ENCODE peak calls at places on chromosomes 13 and 19, in four cellular contexts. One of them, this sample, is unnamed.

GRCh38 chr19:34577531-34578101 is 96.1 kb downstream of the WTIP start:
- DNase-seq in HFF-Myc: no peak
- DNase-seq in left lung: no peak
- DNase-seq in cardiac fibroblast: no peak
- DNase-seq in this sample: no peak

GRCh38 chr13:100987993-100988392 is 313.4 kb upstream of the TMTC4 start:
- DNase-seq in HFF-Myc: no peak
- DNase-seq in left lung: no peak
- DNase-seq in cardiac fibroblast: peak
- DNase-seq in this sample: no peak

GRCh38 chr19:41821003-41821735 is 23.3 kb downstream of the LYPD4 start:
- DNase-seq in HFF-Myc: no peak
- DNase-seq in left lung: no peak
- DNase-seq in cardiac fibroblast: peak
- DNase-seq in this sample: no peak

GRCh38 chr13:97353927-97354326 is 80.0 kb upstream of the RAP2A start:
- DNase-seq in HFF-Myc: no peak
- DNase-seq in left lung: no peak
- DNase-seq in cardiac fibroblast: peak
- DNase-seq in this sample: no peak

GRCh38 chr19:34131100-34131499 is 41.2 kb upstream of the LSM14A start:
- DNase-seq in HFF-Myc: no peak
- DNase-seq in left lung: no peak
- DNase-seq in cardiac fibroblast: peak
- DNase-seq in this sample: no peak

GRCh38 chr19:2820112-2820702 is 539 bp downstream of the ZNF554 start:
- DNase-seq in HFF-Myc: no peak
- DNase-seq in left lung: peak
- DNase-seq in cardiac fibroblast: no peak
- DNase-seq in this sample: no peak

GRCh38 chr19:3276341-3276799 is 51.9 kb downstream of the CELF5 start:
- DNase-seq in HFF-Myc: no peak
- DNase-seq in left lung: peak
- DNase-seq in cardiac fibroblast: no peak
- DNase-seq in this sample: no peak

GRCh38 chr19:41699231-41699967 is 9.0 kb upstream of the CEACAM5 start:
- DNase-seq in HFF-Myc: no peak
- DNase-seq in left lung: no peak
- DNase-seq in cardiac fibroblast: no peak
- DNase-seq in this sample: no peak

GRCh38 chr19:56403764-56404704 is at the start of gene ZNF583:
- DNase-seq in HFF-Myc: peak
- DNase-seq in left lung: peak
- DNase-seq in cardiac fibroblast: peak
- DNase-seq in this sample: peak

GRCh38 chr19:49875801-49876421 is 1.2 kb downstream of the AKT1S1 start:
- DNase-seq in HFF-Myc: no peak
- DNase-seq in left lung: no peak
- DNase-seq in cardiac fibroblast: no peak
- DNase-seq in this sample: no peak

GRCh38 chr13:99604636-99605035 is 103.4 kb downstream of the TM9SF2 start:
- DNase-seq in HFF-Myc: no peak
- DNase-seq in left lung: no peak
- DNase-seq in cardiac fibroblast: no peak
- DNase-seq in this sample: no peak

GRCh38 chr13:94878721-94879120 is 166.4 kb upstream of the SOX21 start:
- DNase-seq in HFF-Myc: no peak
- DNase-seq in left lung: no peak
- DNase-seq in cardiac fibroblast: no peak
- DNase-seq in this sample: no peak

GRCh38 chr19:7676854-7677253 is at the start of gene MCEMP1:
- DNase-seq in HFF-Myc: no peak
- DNase-seq in left lung: no peak
- DNase-seq in cardiac fibroblast: no peak
- DNase-seq in this sample: no peak

GRCh38 chr19:14542721-14543328 is 13.4 kb downstream of the TECR start:
- DNase-seq in HFF-Myc: no peak
- DNase-seq in left lung: no peak
- DNase-seq in cardiac fibroblast: no peak
- DNase-seq in this sample: peak

GRCh38 chr19:44282846-44283245 is 22.0 kb downstream of the ZNF235 start:
- DNase-seq in HFF-Myc: no peak
- DNase-seq in left lung: no peak
- DNase-seq in cardiac fibroblast: peak
- DNase-seq in this sample: no peak

GRCh38 chr19:12745166-12745897 is 6.3 kb upstream of the BEST2 start:
- DNase-seq in HFF-Myc: no peak
- DNase-seq in left lung: no peak
- DNase-seq in cardiac fibroblast: no peak
- DNase-seq in this sample: no peak

GRCh38 chr19:14381689-14382474 is 638 bp downstream of the ADGRE5 start:
- DNase-seq in HFF-Myc: no peak
- DNase-seq in left lung: peak
- DNase-seq in cardiac fibroblast: peak
- DNase-seq in this sample: peak

GRCh38 chr13:74256969-74257368 is 122.8 kb upstream of the KLF12 start:
- DNase-seq in HFF-Myc: no peak
- DNase-seq in left lung: no peak
- DNase-seq in cardiac fibroblast: no peak
- DNase-seq in this sample: no peak

GRCh38 chr13:46543307-46543706 is 9.7 kb upstream of the LRCH1 start:
- DNase-seq in HFF-Myc: no peak
- DNase-seq in left lung: no peak
- DNase-seq in cardiac fibroblast: no peak
- DNase-seq in this sample: no peak

GRCh38 chr19:34733266-34733825 is 697 bp upstream of the ZNF181 start:
- DNase-seq in HFF-Myc: no peak
- DNase-seq in left lung: peak
- DNase-seq in cardiac fibroblast: no peak
- DNase-seq in this sample: no peak

GRCh38 chr13:48155850-48156249 is 60.9 kb upstream of the MED4 start:
- DNase-seq in HFF-Myc: peak
- DNase-seq in left lung: no peak
- DNase-seq in cardiac fibroblast: peak
- DNase-seq in this sample: no peak

GRCh38 chr19:51783373-51783772 is 11.6 kb upstream of the FPR3 start:
- DNase-seq in HFF-Myc: no peak
- DNase-seq in left lung: no peak
- DNase-seq in cardiac fibroblast: peak
- DNase-seq in this sample: no peak

GRCh38 chr13:31631071-31631470 is 108.3 kb upstream of the RXFP2 start:
- DNase-seq in HFF-Myc: no peak
- DNase-seq in left lung: no peak
- DNase-seq in cardiac fibroblast: peak
- DNase-seq in this sample: no peak

GRCh38 chr19:11230621-11231386 is 8.6 kb upstream of the ANGPTL8 start:
- DNase-seq in HFF-Myc: no peak
- DNase-seq in left lung: no peak
- DNase-seq in cardiac fibroblast: no peak
- DNase-seq in this sample: no peak

GRCh38 chr13:106484755-106485193 is 50.7 kb downstream of the EFNB2 start:
- DNase-seq in HFF-Myc: no peak
- DNase-seq in left lung: peak
- DNase-seq in cardiac fibroblast: peak
- DNase-seq in this sample: no peak

GRCh38 chr19:39602224-39602623 is at the start of gene LGALS13:
- DNase-seq in HFF-Myc: no peak
- DNase-seq in left lung: no peak
- DNase-seq in cardiac fibroblast: no peak
- DNase-seq in this sample: no peak

GRCh38 chr19:18340990-18341868 is 831 bp downstream of the PGPEP1 start:
- DNase-seq in HFF-Myc: no peak
- DNase-seq in left lung: peak
- DNase-seq in cardiac fibroblast: peak
- DNase-seq in this sample: peak

GRCh38 chr19:18338471-18339001 is 1.9 kb upstream of the PGPEP1 start:
- DNase-seq in HFF-Myc: no peak
- DNase-seq in left lung: no peak
- DNase-seq in cardiac fibroblast: no peak
- DNase-seq in this sample: no peak

GRCh38 chr19:18340237-18340989 is at the start of gene PGPEP1:
- DNase-seq in HFF-Myc: no peak
- DNase-seq in left lung: peak
- DNase-seq in cardiac fibroblast: peak
- DNase-seq in this sample: peak

GRCh38 chr19:18342090-18342632 is 1.8 kb downstream of the PGPEP1 start:
- DNase-seq in HFF-Myc: no peak
- DNase-seq in left lung: no peak
- DNase-seq in cardiac fibroblast: no peak
- DNase-seq in this sample: no peak

GRCh38 chr19:18339703-18340102 is 695 bp upstream of the PGPEP1 start:
- DNase-seq in HFF-Myc: no peak
- DNase-seq in left lung: no peak
- DNase-seq in cardiac fibroblast: peak
- DNase-seq in this sample: no peak
- TF ChIP-seq CTCF in HFF-Myc: peak
- TF ChIP-seq CTCF in left lung: no peak
- TF ChIP-seq CTCF in cardiac fibroblast: no peak
- TF ChIP-seq CTCF in this sample: no peak

DNA sequence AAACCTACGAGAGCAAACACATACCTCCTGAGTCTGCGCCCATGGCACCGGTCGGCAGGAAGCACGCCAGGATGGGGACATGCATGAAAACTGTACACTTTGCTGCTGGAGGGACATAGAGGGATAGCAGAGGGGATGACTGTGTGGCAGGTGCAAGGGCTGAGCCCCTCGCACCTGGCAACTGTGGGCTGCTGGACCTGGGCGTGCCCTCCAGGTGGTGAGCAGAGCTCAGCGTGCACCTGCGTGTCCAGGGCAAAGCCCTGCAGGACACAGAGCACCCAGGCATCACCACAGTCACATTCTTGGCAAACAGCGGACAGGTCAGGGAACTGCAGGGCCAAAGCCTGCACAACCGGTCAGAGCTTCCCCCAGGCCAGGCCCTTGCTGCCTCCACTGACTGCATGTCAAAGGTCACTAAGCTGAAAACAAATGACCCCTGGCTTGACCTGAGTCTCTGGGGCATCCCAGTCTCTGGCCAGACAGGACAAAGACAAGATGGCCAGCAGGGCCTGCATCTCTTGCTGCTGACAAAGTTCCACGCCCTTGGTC is 9.0 kb upstream of the ISYNA1 start:
- DNase-seq in HFF-Myc: no peak
- DNase-seq in left lung: no peak
- DNase-seq in cardiac fibroblast: no peak
- DNase-seq in this sample: no peak
- TF ChIP-seq CTCF in HFF-Myc: no peak
- TF ChIP-seq CTCF in left lung: no peak
- TF ChIP-seq CTCF in cardiac fibroblast: no peak
- TF ChIP-seq CTCF in this sample: no peak

GRCh38 chr19:47514869-47515588 is at the start of gene NAPA:
- DNase-seq in HFF-Myc: peak
- DNase-seq in left lung: peak
- DNase-seq in cardiac fibroblast: peak
- DNase-seq in this sample: peak

GRCh38 chr19:47512948-47513319 is 1.9 kb downstream of the NAPA start:
- DNase-seq in HFF-Myc: no peak
- DNase-seq in left lung: no peak
- DNase-seq in cardiac fibroblast: no peak
- DNase-seq in this sample: no peak

GRCh38 chr19:47511681-47512080 is 3.2 kb downstream of the NAPA start:
- DNase-seq in HFF-Myc: no peak
- DNase-seq in left lung: no peak
- DNase-seq in cardiac fibroblast: peak
- DNase-seq in this sample: no peak

GRCh38 chr19:47512183-47512947 is 2.5 kb downstream of the NAPA start:
- DNase-seq in HFF-Myc: no peak
- DNase-seq in left lung: peak
- DNase-seq in cardiac fibroblast: peak
- DNase-seq in this sample: no peak

DNA sequence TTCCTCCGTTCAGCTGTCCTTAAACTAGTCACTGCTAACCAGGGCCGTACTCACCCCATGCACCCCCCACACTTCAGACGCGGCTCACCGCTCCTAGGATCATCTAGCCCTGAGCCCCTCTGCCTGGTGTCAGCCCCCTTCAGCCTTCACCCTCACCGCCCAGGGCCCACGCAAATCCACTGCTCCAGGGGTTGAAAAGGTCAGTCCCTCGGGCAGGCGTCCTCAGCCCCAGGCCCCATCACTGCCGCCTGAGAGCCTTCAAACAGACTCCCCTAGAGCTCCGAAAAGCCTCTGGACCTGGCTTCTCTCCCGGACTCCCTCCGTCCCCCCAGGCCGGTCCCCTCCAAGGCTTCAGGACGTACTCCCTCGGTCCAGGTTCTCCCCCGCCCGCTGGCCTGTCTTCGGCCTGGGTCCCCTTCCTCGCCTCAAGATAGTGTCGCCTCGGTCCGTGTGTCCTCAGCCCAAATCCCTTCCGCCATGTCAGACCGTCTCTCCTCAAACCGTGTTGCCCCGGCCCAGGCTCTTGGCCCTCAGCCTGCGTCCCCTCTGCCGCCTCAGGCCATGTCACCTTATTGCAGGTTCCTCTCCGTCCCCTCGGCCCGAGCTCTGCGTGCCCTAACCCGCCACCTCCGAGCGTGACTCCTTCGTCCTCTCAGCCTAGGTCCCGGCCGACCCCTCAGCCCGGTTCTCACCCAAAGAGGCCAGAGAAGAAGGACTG is 553 bp downstream of the NAPA start:
- DNase-seq in HFF-Myc: no peak
- DNase-seq in left lung: peak
- DNase-seq in cardiac fibroblast: no peak
- DNase-seq in this sample: no peak
- TF ChIP-seq CTCF in HFF-Myc: no peak
- TF ChIP-seq CTCF in left lung: no peak
- TF ChIP-seq CTCF in cardiac fibroblast: no peak
- TF ChIP-seq CTCF in this sample: no peak

GRCh38 chr19:31314849-31315620 is 34.2 kb downstream of the TSHZ3 start:
- DNase-seq in HFF-Myc: no peak
- DNase-seq in left lung: peak
- DNase-seq in cardiac fibroblast: no peak
- DNase-seq in this sample: no peak
- TF ChIP-seq CTCF in HFF-Myc: peak
- TF ChIP-seq CTCF in left lung: no peak
- TF ChIP-seq CTCF in cardiac fibroblast: peak
- TF ChIP-seq CTCF in this sample: no peak

This sample was measured in CD14-positive monocyte.